ENCODE peak calls at places on chromosome 6, in eight cellular contexts. O, T, C, L, Z, S, P and R are unnamed samples.
A peak's percentile ranks its signal among the peaks of the same experiment; 100 is the strongest.

GRCh38 chr6:132569170-132569569 is 952 bp upstream of the TAAR6 start:
- DNase-seq in L (no peak), O (no peak), T (no peak), P (peak; percentile 28), S (no peak), Z (no peak), C (no peak), R (no peak)

GRCh38 chr6:74458536-74458935 is 747.3 kb downstream of the COL12A1 start:
- DNase-seq in P (no peak), S (no peak), C (no peak), L (no peak), O (no peak), Z (no peak), T (no peak), R (no peak)

GRCh38 chr6:34284563-34285545 is 36.0 kb upstream of the SMIM29 start:
- DNase-seq in C (no peak), T (peak; percentile 100), Z (peak; percentile 90), L (no peak), P (peak; percentile 17), O (no peak), S (no peak), R (peak; percentile 51)

GRCh38 chr6:1336246-1336843 is 24.4 kb downstream of the FOXQ1 start:
- DNase-seq in Z (no peak), C (peak; percentile 82), S (no peak), P (no peak), L (no peak), O (no peak), T (no peak), R (no peak)

GRCh38 chr6:137810554-137811120 is 56.4 kb upstream of the TNFAIP3 start:
- DNase-seq in S (no peak), P (no peak), T (peak; percentile 40), O (no peak), L (no peak), C (no peak), Z (no peak), R (no peak)

GRCh38 chr6:14601490-14601889 is 483.9 kb downstream of the CD83 start:
- DNase-seq in P (no peak), T (no peak), L (no peak), S (peak; percentile 1), C (peak; percentile 3), O (no peak), Z (no peak), R (no peak)

GRCh38 chr6:75210885-75211739 is 5.3 kb upstream of the COL12A1 start:
- DNase-seq in C (no peak), S (peak; percentile 13), L (no peak), O (no peak), Z (peak; percentile 83), P (no peak), T (peak; percentile 9), R (peak; percentile 57)

GRCh38 chr6:150687508-150687907 is 87.8 kb downstream of the PLEKHG1 start:
- DNase-seq in S (no peak), T (no peak), P (no peak), O (no peak), L (no peak), Z (no peak), C (no peak), R (no peak)

GRCh38 chr6:3609388-3609787 is 142.1 kb downstream of the PXDC1 start:
- DNase-seq in S (no peak), L (no peak), O (no peak), P (no peak), Z (no peak), C (no peak), T (no peak), R (no peak)

GRCh38 chr6:73363537-73363875 is 1.0 kb downstream of the KHDC3L start:
- DNase-seq in O (no peak), Z (no peak), S (no peak), C (no peak), T (no peak), L (no peak), P (no peak), R (no peak)

GRCh38 chr6:37190159-37190535 is 20.2 kb downstream of the PIM1 start:
- DNase-seq in P (no peak), Z (no peak), S (no peak), L (no peak), C (no peak), O (no peak), T (no peak), R (no peak)

GRCh38 chr6:108222504-108222903 is 38.3 kb downstream of the SNX3 start:
- DNase-seq in T (peak; percentile 62), O (no peak), C (no peak), P (no peak), Z (peak; percentile 26), L (no peak), S (no peak), R (peak; percentile 39)

GRCh38 chr6:6856538-6857523 is 250.9 kb upstream of the RREB1 start:
- DNase-seq in T (peak; percentile 36), P (no peak), O (peak; percentile 24), L (no peak), S (no peak), C (no peak), Z (peak; percentile 55), R (peak; percentile 56)

GRCh38 chr6:153001767-153002612 is 519 bp downstream of the MTRF1L start:
- DNase-seq in C (no peak), P (no peak), O (no peak), T (no peak), Z (peak; percentile 22), S (no peak), L (no peak), R (peak; percentile 22)

GRCh38 chr6:99613705-99614429 is 7.2 kb downstream of the PRDM13 start:
- DNase-seq in T (no peak), P (no peak), O (peak; percentile 46), C (no peak), L (peak; percentile 47), S (no peak), Z (no peak), R (no peak)

GRCh38 chr6:80028591-80028990 is 24.1 kb downstream of the TTK start:
- DNase-seq in T (no peak), P (no peak), L (no peak), O (no peak), S (no peak), C (no peak), Z (no peak), R (no peak)

GRCh38 chr6:89284963-89285735 is 29.9 kb downstream of the GABRR2 start:
- DNase-seq in S (no peak), C (no peak), P (no peak), Z (no peak), T (no peak), O (no peak), L (no peak), R (no peak)

GRCh38 chr6:48610846-48611245 is 499.8 kb upstream of the PTCHD4 start:
- DNase-seq in T (no peak), Z (peak; percentile 59), S (no peak), L (no peak), C (no peak), P (no peak), O (no peak), R (peak; percentile 51)

GRCh38 chr6:94501546-94501945 is 1075.8 kb upstream of the MANEA start:
- DNase-seq in O (no peak), P (no peak), S (no peak), C (no peak), T (no peak), L (no peak), Z (no peak), R (peak; percentile 0)

GRCh38 chr6:115882174-115882573 is 178.5 kb downstream of the FRK start:
- DNase-seq in P (no peak), L (no peak), Z (no peak), S (no peak), T (no peak), O (no peak), C (no peak), R (no peak)

GRCh38 chr6:113104546-113105325 is 752.4 kb upstream of the MARCKS start:
- DNase-seq in C (no peak), S (no peak), Z (no peak), O (no peak), T (no peak), P (no peak), L (no peak), R (no peak)

GRCh38 chr6:99434702-99435530 is 9.8 kb upstream of the PNISR start:
- DNase-seq in C (no peak), T (no peak), S (no peak), P (no peak), Z (peak; percentile 55), L (no peak), O (no peak), R (peak; percentile 55)

GRCh38 chr6:137309078-137309762 is 90.0 kb upstream of the IFNGR1 start:
- DNase-seq in L (no peak), S (peak; percentile 38), P (no peak), Z (peak; percentile 62), O (peak; percentile 19), T (peak; percentile 51), C (peak; percentile 87), R (peak; percentile 78)

GRCh38 chr6:16184129-16184528 is 54.3 kb upstream of the GMPR start:
- DNase-seq in S (no peak), O (no peak), Z (peak; percentile 51), L (no peak), P (no peak), C (peak; percentile 46), T (peak; percentile 43), R (no peak)

GRCh38 chr6:170028629-170029345 is 262.1 kb downstream of the DLL1 start:
- DNase-seq in T (no peak), C (no peak), O (peak; percentile 5), P (no peak), Z (no peak), L (no peak), S (no peak), R (no peak)